ENCODE peak calls at places on chromosomes 11 and 22, in eight cellular contexts. L is heart right ventricle, G is thoracic aorta, Q is Peyer's patch, O is mesendoderm, D is K562, C is dorsolateral prefrontal cortex, H is aorta. E is an unnamed sample. For H3K27me3, the result is how much of the 10 kb centered on the place peaks cover.

GRCh38 chr22:20977019-20977418 is 5.1 kb upstream of the LZTR1 start:
- DNase-seq in L (no peak), G (no peak), Q (no peak), O (no peak), D (no peak), C (no peak), H (no peak), E (no peak)

GRCh38 chr22:36701941-36702640 is 1.5 kb downstream of the CACNG2 start:
- DNase-seq in L (no peak), G (no peak), Q (no peak), O (no peak), D (no peak), C (no peak), H (no peak), E (no peak)

GRCh38 chr11:85627332-85627997 is at the start of gene DLG2:
- DNase-seq in L (peak), G (no peak), Q (no peak), O (peak), D (no peak), C (peak), H (no peak), E (no peak)

GRCh38 chr11:129856036-129856435 is 39.3 kb downstream of the NFRKB start:
- DNase-seq in L (no peak), G (no peak), Q (no peak), O (no peak), D (no peak), C (no peak), H (no peak), E (no peak)

GRCh38 chr11:21975242-21975641 is 217.6 kb upstream of the ANO5 start:
- DNase-seq in L (no peak), G (no peak), Q (no peak), O (peak), D (no peak), C (no peak), H (no peak), E (no peak)

GRCh38 chr11:93577291-93577690 is 34.1 kb upstream of the SMCO4 start:
- DNase-seq in L (no peak), G (no peak), Q (no peak), O (no peak), D (no peak), C (no peak), H (no peak), E (no peak)

GRCh38 chr22:36395061-36395849 is 7.5 kb upstream of the MYH9 start:
- DNase-seq in L (no peak), G (no peak), Q (no peak), O (no peak), D (no peak), C (no peak), H (no peak), E (no peak)

GRCh38 chr22:17318817-17319216 is 50.4 kb upstream of the CECR2 start:
- DNase-seq in L (no peak), G (no peak), Q (no peak), O (no peak), D (no peak), C (no peak), H (no peak), E (no peak)

GRCh38 chr22:40014661-40015255 is 20.0 kb downstream of the FAM83F start:
- DNase-seq in L (no peak), G (no peak), Q (no peak), O (no peak), D (no peak), C (no peak), H (peak), E (no peak)

GRCh38 chr11:76049506-76049905 is 156.8 kb downstream of the WNT11 start:
- DNase-seq in L (no peak), G (no peak), Q (no peak), O (no peak), D (no peak), C (no peak), H (no peak), E (no peak)

GRCh38 chr11:47161134-47161854 is 15.4 kb downstream of the ARFGAP2 start:
- DNase-seq in L (peak), G (no peak), Q (peak), O (peak), D (peak), C (peak), H (peak), E (no peak)

GRCh38 chr11:126546191-126546590 is 190.7 kb downstream of the ST3GAL4 start:
- DNase-seq in L (no peak), G (no peak), Q (no peak), O (peak), D (no peak), C (no peak), H (no peak), E (no peak)

GRCh38 chr11:833114-833791 is 501 bp downstream of the CD151 start:
- DNase-seq in L (no peak), G (no peak), Q (no peak), O (no peak), D (peak), C (no peak), H (peak), E (peak)

GRCh38 chr11:66421492-66422205 is 814 bp downstream of the NPAS4 start:
- DNase-seq in L (peak), G (peak), Q (peak), O (peak), D (peak), C (peak), H (peak), E (peak)

GRCh38 chr11:93822359-93822758 is 28.1 kb downstream of the VSTM5 start:
- DNase-seq in L (no peak), G (no peak), Q (no peak), O (no peak), D (no peak), C (no peak), H (no peak), E (no peak)

GRCh38 chr11:120719348-120719747 is 207.8 kb downstream of the GRIK4 start:
- DNase-seq in L (no peak), G (no peak), Q (no peak), O (peak), D (no peak), C (no peak), H (no peak), E (no peak)

GRCh38 chr11:130786987-130787688 is 129.1 kb downstream of the SNX19 start:
- DNase-seq in L (no peak), G (no peak), Q (no peak), O (no peak), D (no peak), C (no peak), H (no peak), E (no peak)

GRCh38 chr11:107014871-107015270 is 3.4 kb downstream of the GUCY1A2 start:
- DNase-seq in L (no peak), G (no peak), Q (no peak), O (no peak), D (no peak), C (no peak), H (no peak), E (no peak)

GRCh38 chr22:45475063-45475747 is 27.5 kb upstream of the FBLN1 start:
- DNase-seq in L (no peak), G (no peak), Q (no peak), O (peak), D (no peak), C (no peak), H (no peak), E (no peak)

GRCh38 chr11:64334764-64335741 is 5.0 kb upstream of the CCDC88B start:
- DNase-seq in L (no peak), G (no peak), Q (peak), O (peak), D (peak), C (no peak), H (no peak), E (no peak)

GRCh38 chr11:67416416-67417335 is 1.2 kb downstream of the CARNS1 start:
- DNase-seq in L (no peak), G (peak), Q (no peak), O (peak), D (no peak), C (peak), H (no peak), E (peak)

GRCh38 chr11:6755303-6755952 is 16.3 kb downstream of the OR2AG2 start:
- DNase-seq in L (peak), G (no peak), Q (peak), O (peak), D (peak), C (no peak), H (no peak), E (no peak)

GRCh38 chr11:32136654-32137053 is 45.8 kb downstream of the RCN1 start:
- DNase-seq in L (no peak), G (no peak), Q (no peak), O (no peak), D (peak), C (no peak), H (no peak), E (no peak)

GRCh38 chr11:26571861-26572654 is at the start of gene MUC15:
- DNase-seq in L (no peak), G (no peak), Q (no peak), O (peak), D (no peak), C (no peak), H (no peak), E (no peak)

GRCh38 chr22:36764060-36764459 is 11.9 kb downstream of the IFT27 start:
- DNase-seq in L (no peak), G (no peak), Q (peak), O (no peak), D (no peak), C (no peak), H (no peak), E (no peak)

GRCh38 chr11:8814923-8815240 is 96.1 kb upstream of the AKIP1 start:
- DNase-seq in L (no peak), G (no peak), Q (no peak), O (peak), D (no peak), C (no peak), H (no peak), E (no peak)

GRCh38 chr22:19879996-19880785 is 25.5 kb upstream of the GNB1L start:
- DNase-seq in L (no peak), G (no peak), Q (peak), O (no peak), D (no peak), C (no peak), H (peak), E (no peak)
- H3K4me3 ChIP-seq in L (no peak), G (no peak), Q (no peak), O (no peak), D (no peak), C (no peak), H (no peak), E (no peak)

GRCh38 chr22:25119609-25120008 is 80.0 kb upstream of the CRYBB3 start:
- DNase-seq in L (no peak), G (no peak), Q (no peak), O (no peak), D (no peak), C (no peak), H (no peak), E (no peak)
- H3K27ac ChIP-seq in L (peak), G (peak), Q (no peak), O (no peak), D (no peak), C (no peak), H (no peak), E (no peak)

DNA sequence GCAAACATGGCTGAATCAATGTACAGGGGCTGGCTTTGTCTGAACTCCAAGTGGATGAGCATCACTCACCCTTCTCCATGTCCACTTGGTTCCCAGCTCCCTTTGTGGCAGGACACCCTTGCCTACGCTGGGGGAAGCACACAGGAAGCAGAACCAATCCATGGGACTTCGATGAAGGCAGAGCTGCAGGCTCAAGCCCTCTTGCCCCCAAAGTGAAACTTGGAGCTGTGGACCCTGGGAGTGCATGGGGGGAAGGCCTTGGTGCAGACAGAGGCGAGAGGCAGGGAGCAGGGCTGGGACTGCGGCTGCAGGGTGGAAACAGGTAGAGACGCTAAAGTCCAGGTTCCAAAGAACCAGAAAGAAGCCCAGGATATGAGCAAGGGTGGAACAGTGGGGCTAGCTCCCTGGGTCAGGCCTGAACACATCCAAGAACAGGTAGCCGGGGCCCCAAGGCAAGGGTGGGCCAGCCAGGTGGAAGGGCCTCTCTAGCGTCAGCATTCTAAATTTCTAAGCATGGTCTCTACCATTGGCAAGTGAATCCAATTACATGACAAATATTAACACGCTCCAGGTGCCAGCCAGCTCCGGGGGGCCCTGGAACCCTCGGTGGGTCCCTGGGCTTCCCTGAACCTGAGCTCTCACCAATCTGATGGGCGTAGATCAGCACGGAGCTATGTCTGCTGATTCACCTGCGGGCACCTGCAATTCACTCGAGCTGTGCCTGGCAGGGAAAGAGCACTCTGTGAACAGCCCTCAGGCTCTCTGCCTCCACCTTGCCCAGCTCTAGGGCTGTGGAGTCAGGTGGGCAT is 532.8 kb downstream of the BRD1 start:
- DNase-seq in L (no peak), G (no peak), Q (no peak), O (no peak), D (no peak), C (no peak), H (peak), E (no peak)
- H3K27me3 ChIP-seq in L (under half), G (under half), Q (under half), O (under half), D (under half), C (under half), H (under half), E (under half)

DNA sequence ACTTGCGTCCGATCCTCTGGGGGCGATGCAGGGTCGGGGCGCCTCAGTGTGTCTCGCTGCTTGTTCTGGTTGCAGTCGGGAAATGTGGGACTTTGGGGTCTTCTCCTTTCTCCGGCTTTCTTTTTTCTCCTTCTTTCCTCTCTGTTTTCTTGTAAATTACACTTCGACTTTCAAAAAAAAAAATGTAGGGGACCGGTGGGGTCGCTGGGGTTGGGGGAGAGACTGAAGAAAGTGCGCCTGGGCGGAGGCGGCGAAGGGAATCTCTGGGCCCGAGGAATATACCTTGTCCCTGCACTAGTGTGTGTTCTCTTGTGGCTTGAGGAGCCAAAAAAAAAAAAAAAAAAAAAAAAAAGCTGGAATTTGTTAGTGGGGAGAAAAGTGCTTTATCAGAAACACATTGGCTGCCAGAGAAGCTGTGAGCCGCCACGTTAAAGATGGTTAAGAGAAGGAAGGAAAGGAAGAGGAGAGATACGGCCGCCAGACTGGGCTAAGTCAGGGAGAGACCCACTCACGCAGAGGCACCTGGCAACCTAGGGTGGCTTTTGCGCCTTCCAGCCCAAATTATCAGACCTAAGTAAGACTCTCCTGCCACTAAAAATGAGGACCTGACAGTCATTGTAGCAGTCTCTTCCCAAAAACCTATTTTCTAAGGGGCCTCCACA is 8.4 kb upstream of the FLI1 start:
- DNase-seq in L (no peak), G (no peak), Q (no peak), O (no peak), D (no peak), C (no peak), H (no peak), E (no peak)
- H3K4me3 ChIP-seq in L (no peak), G (peak), Q (no peak), O (no peak), D (no peak), C (no peak), H (no peak), E (peak)